ENCODE peak calls at places on chromosomes 7 and 10, in four cellular contexts. One of them, this sample, is unnamed.

GRCh38 chr10:33179056-33179455 is 155.4 kb downstream of the NRP1 start:
- DNase-seq in A549: no peak
- DNase-seq in fibroblast of lung: no peak
- DNase-seq in GM20000: no peak
- DNase-seq in this sample: no peak

GRCh38 chr10:113788604-113789083 is 37.2 kb downstream of the PLEKHS1 start:
- DNase-seq in A549: peak; percentile 44
- DNase-seq in fibroblast of lung: peak; percentile 96
- DNase-seq in GM20000: peak; percentile 22
- DNase-seq in this sample: no peak

GRCh38 chr7:130062246-130062645 is 8.1 kb upstream of the KLHDC10 start:
- DNase-seq in fibroblast of lung: no peak
- DNase-seq in GM20000: no peak
- DNase-seq in A549: no peak
- DNase-seq in this sample: no peak

GRCh38 chr10:60351191-60351853 is 38.4 kb downstream of the ANK3 start:
- DNase-seq in fibroblast of lung: peak; percentile 16
- DNase-seq in GM20000: peak; percentile 11
- DNase-seq in A549: no peak
- DNase-seq in this sample: no peak

GRCh38 chr7:5419523-5420107 is 4.0 kb downstream of the TNRC18 start:
- DNase-seq in fibroblast of lung: peak; percentile 20
- DNase-seq in A549: no peak
- DNase-seq in GM20000: no peak
- DNase-seq in this sample: peak; percentile 63

GRCh38 chr7:64892666-64893269 is 10.3 kb upstream of the ZNF273 start:
- DNase-seq in A549: no peak
- DNase-seq in fibroblast of lung: no peak
- DNase-seq in GM20000: no peak
- DNase-seq in this sample: no peak

GRCh38 chr10:107733328-107733727 is 568.8 kb upstream of the SORCS1 start:
- DNase-seq in GM20000: no peak
- DNase-seq in A549: no peak
- DNase-seq in fibroblast of lung: peak; percentile 47
- DNase-seq in this sample: no peak

GRCh38 chr7:95859434-95859833 is 87.1 kb downstream of the DYNC1I1 start:
- DNase-seq in A549: no peak
- DNase-seq in fibroblast of lung: peak; percentile 87
- DNase-seq in GM20000: no peak
- DNase-seq in this sample: no peak

GRCh38 chr7:79461660-79462059 is 8.2 kb upstream of the MAGI2 start:
- DNase-seq in A549: peak; percentile 45
- DNase-seq in GM20000: no peak
- DNase-seq in fibroblast of lung: peak; percentile 78
- DNase-seq in this sample: no peak

GRCh38 chr10:33252794-33253203 is 81.7 kb downstream of the NRP1 start:
- DNase-seq in GM20000: no peak
- DNase-seq in fibroblast of lung: peak; percentile 88
- DNase-seq in A549: peak; percentile 43
- DNase-seq in this sample: no peak

GRCh38 chr7:97016392-97017196 is 8.0 kb downstream of the DLX5 start:
- DNase-seq in GM20000: no peak
- DNase-seq in fibroblast of lung: no peak
- DNase-seq in A549: no peak
- DNase-seq in this sample: no peak
- TF ChIP-seq CTCF in GM20000: no peak
- TF ChIP-seq CTCF in fibroblast of lung: no peak
- TF ChIP-seq CTCF in A549: no peak
- TF ChIP-seq CTCF in this sample: no peak

GRCh38 chr10:71969929-71970328 is 5.7 kb downstream of the CHST3 start:
- DNase-seq in fibroblast of lung: no peak
- DNase-seq in A549: no peak
- DNase-seq in GM20000: no peak
- DNase-seq in this sample: no peak

GRCh38 chr10:71968553-71969474 is 4.6 kb downstream of the CHST3 start:
- DNase-seq in fibroblast of lung: peak; percentile 62
- DNase-seq in GM20000: no peak
- DNase-seq in A549: peak; percentile 55
- DNase-seq in this sample: peak; percentile 63

GRCh38 chr10:71971311-71971731 is 7.1 kb downstream of the CHST3 start:
- DNase-seq in fibroblast of lung: no peak
- DNase-seq in GM20000: no peak
- DNase-seq in A549: no peak
- DNase-seq in this sample: no peak

GRCh38 chr10:71970869-71971268 is 6.7 kb downstream of the CHST3 start:
- DNase-seq in fibroblast of lung: peak; percentile 65
- DNase-seq in A549: no peak
- DNase-seq in GM20000: no peak
- DNase-seq in this sample: no peak

GRCh38 chr10:71970331-71970730 is 6.1 kb downstream of the CHST3 start:
- DNase-seq in A549: peak; percentile 62
- DNase-seq in fibroblast of lung: no peak
- DNase-seq in GM20000: no peak
- DNase-seq in this sample: peak; percentile 71
- TF ChIP-seq CTCF in A549: peak; percentile 19
- TF ChIP-seq CTCF in fibroblast of lung: peak; percentile 34
- TF ChIP-seq CTCF in GM20000: no peak
- TF ChIP-seq CTCF in this sample: peak; percentile 38

GRCh38 chr10:11162828-11163599 is 145.3 kb downstream of the CELF2 start:
- DNase-seq in A549: no peak
- DNase-seq in fibroblast of lung: no peak
- DNase-seq in GM20000: peak; percentile 78
- DNase-seq in this sample: no peak
- TF ChIP-seq CTCF in A549: no peak
- TF ChIP-seq CTCF in fibroblast of lung: no peak
- TF ChIP-seq CTCF in GM20000: no peak
- TF ChIP-seq CTCF in this sample: no peak

GRCh38 chr10:49558194-49558593 is 19.3 kb upstream of the ERCC6 start:
- DNase-seq in A549: no peak
- DNase-seq in fibroblast of lung: peak; percentile 21
- DNase-seq in GM20000: no peak
- DNase-seq in this sample: no peak

GRCh38 chr10:49549640-49550346 is 10.9 kb upstream of the ERCC6 start:
- DNase-seq in GM20000: no peak
- DNase-seq in A549: no peak
- DNase-seq in fibroblast of lung: no peak
- DNase-seq in this sample: no peak

GRCh38 chr10:49550563-49550962 is 11.6 kb upstream of the ERCC6 start:
- DNase-seq in GM20000: no peak
- DNase-seq in A549: no peak
- DNase-seq in fibroblast of lung: peak; percentile 91
- DNase-seq in this sample: peak; percentile 24

GRCh38 chr10:49556723-49557122 is 17.8 kb upstream of the ERCC6 start:
- DNase-seq in GM20000: no peak
- DNase-seq in fibroblast of lung: no peak
- DNase-seq in A549: no peak
- DNase-seq in this sample: no peak

DNA sequence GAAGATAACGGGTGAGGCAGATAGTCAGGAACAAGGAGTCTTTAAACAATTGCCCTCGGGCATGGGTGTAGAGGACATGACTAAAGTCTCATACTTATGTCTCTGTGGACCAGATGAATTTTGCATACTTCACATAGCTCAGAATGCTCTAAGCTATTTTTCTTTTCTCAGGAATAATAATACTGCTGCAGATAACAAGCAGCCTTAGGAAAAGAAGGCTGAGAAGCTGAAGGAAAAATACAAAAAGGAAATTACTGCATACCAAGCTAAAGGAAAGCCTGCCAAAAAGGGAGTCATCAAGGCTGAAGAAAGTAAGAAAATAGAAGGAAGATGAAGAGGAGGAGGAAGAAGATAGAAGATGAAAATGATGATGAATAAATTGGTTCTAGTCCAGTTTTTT is 13.4 kb upstream of the ERCC6 start:
- DNase-seq in fibroblast of lung: peak; percentile 91
- DNase-seq in A549: no peak
- DNase-seq in GM20000: no peak
- DNase-seq in this sample: no peak
- TF ChIP-seq CTCF in fibroblast of lung: no peak
- TF ChIP-seq CTCF in A549: no peak
- TF ChIP-seq CTCF in GM20000: no peak
- TF ChIP-seq CTCF in this sample: no peak

DNA sequence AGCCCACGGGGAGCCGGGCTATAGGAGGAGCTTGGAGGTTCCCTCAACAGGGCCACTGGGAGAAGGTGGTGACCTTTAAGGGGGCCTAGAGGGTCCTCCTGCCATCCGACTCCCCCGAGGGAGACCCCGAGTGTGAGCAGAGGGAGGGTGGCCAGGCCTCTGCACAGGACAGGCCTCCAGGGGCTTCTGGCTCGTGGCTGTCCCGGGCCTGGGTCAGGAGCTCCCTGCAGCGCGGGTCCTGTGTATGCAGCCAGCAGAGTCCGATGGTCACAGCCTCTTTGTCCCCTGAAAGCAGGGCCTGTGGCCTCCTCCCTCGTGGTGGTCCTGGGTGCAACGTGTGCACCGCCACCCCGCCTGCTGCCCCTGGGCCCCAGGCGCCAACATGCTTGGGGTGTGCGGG is 26.9 kb downstream of the UNCX start:
- DNase-seq in A549: no peak
- DNase-seq in fibroblast of lung: no peak
- DNase-seq in GM20000: no peak
- DNase-seq in this sample: no peak
- TF ChIP-seq CTCF in A549: no peak
- TF ChIP-seq CTCF in fibroblast of lung: no peak
- TF ChIP-seq CTCF in GM20000: no peak
- TF ChIP-seq CTCF in this sample: no peak